ENCODE peak calls at places on chromosome 2, in eight cellular contexts. Y, W, P, X, U, H, D and L are unnamed samples.

GRCh38 chr2:33395660-33396249 is 80.7 kb upstream of the RASGRP3 start:
- DNase-seq in W (peak; percentile 20), P (peak; percentile 35), H (peak; percentile 7), D (no peak), U (peak; percentile 85), X (no peak), Y (peak; percentile 49), L (peak; percentile 23)

GRCh38 chr2:54669677-54670484 is 53.6 kb upstream of the EML6 start:
- DNase-seq in U (no peak), Y (peak; percentile 69), H (no peak), X (no peak), D (peak; percentile 13), W (no peak), P (no peak), L (no peak)

GRCh38 chr2:118443596-118443995 is 355.3 kb downstream of the INSIG2 start:
- DNase-seq in X (no peak), H (no peak), W (no peak), P (no peak), D (no peak), Y (no peak), U (no peak), L (no peak)

GRCh38 chr2:6452702-6453481 is 412.8 kb downstream of the CMPK2 start:
- DNase-seq in H (no peak), D (no peak), Y (no peak), U (no peak), P (no peak), W (no peak), X (no peak), L (no peak)

GRCh38 chr2:109645412-109646184 is 31.4 kb downstream of the SOWAHC start:
- DNase-seq in D (no peak), X (no peak), H (no peak), W (no peak), U (peak; percentile 63), P (no peak), Y (no peak), L (no peak)

GRCh38 chr2:190123956-190124355 is 61.4 kb upstream of the MSTN start:
- DNase-seq in W (no peak), D (no peak), H (no peak), U (no peak), X (no peak), Y (no peak), P (no peak), L (no peak)

GRCh38 chr2:182949052-182949451 is 82.6 kb upstream of the FRZB start:
- DNase-seq in U (no peak), Y (no peak), D (no peak), P (no peak), X (no peak), H (no peak), W (no peak), L (no peak)

GRCh38 chr2:179132076-179132475 is 82.1 kb upstream of the CCDC141 start:
- DNase-seq in P (no peak), H (no peak), D (no peak), Y (no peak), U (no peak), X (no peak), W (no peak), L (no peak)

GRCh38 chr2:86305195-86305975 is 32.0 kb downstream of the REEP1 start:
- DNase-seq in Y (no peak), H (no peak), W (no peak), D (no peak), P (no peak), U (no peak), X (no peak), L (no peak)